ENCODE peak calls at places on chromosome 7, in seven cellular contexts. F, Q, O, W, P, X and T are unnamed samples.

GRCh38 chr7:149027560-149028345 is 552 bp downstream of the PDIA4 start:
- DNase-seq in F (no peak), Q (no peak), O (no peak), W (no peak), P (peak; percentile 9), X (no peak), T (no peak)

GRCh38 chr7:98557538-98558031 is 59.5 kb upstream of the NPTX2 start:
- DNase-seq in F (no peak), Q (no peak), O (no peak), W (peak; percentile 46), P (no peak), X (no peak), T (no peak)

GRCh38 chr7:140200102-140200989 is 23.6 kb upstream of the KDM7A start:
- DNase-seq in F (peak; percentile 92), Q (no peak), O (no peak), W (no peak), P (peak; percentile 8), X (no peak), T (no peak)

GRCh38 chr7:77265666-77266065 is 66.0 kb upstream of the FGL2 start:
- DNase-seq in F (no peak), Q (no peak), O (no peak), W (no peak), P (no peak), X (no peak), T (no peak)

GRCh38 chr7:33745934-33746333 is 159.4 kb upstream of the BMPER start:
- DNase-seq in F (no peak), Q (no peak), O (no peak), W (no peak), P (no peak), X (no peak), T (no peak)

GRCh38 chr7:133300097-133300496 is 47.2 kb downstream of the EXOC4 start:
- DNase-seq in F (no peak), Q (no peak), O (no peak), W (no peak), P (no peak), X (no peak), T (no peak)

GRCh38 chr7:50837965-50838364 is 55.3 kb upstream of the GRB10 start:
- DNase-seq in F (peak; percentile 63), Q (no peak), O (peak; percentile 35), W (no peak), P (peak; percentile 6), X (no peak), T (no peak)

GRCh38 chr7:75721426-75721825 is 17.3 kb downstream of the HIP1 start:
- DNase-seq in F (no peak), Q (no peak), O (no peak), W (no peak), P (no peak), X (no peak), T (no peak)

GRCh38 chr7:33886100-33886623 is 19.2 kb upstream of the BMPER start:
- DNase-seq in F (no peak), Q (no peak), O (no peak), W (no peak), P (peak; percentile 31), X (peak; percentile 87), T (no peak)

GRCh38 chr7:76191783-76192240 is 9.9 kb upstream of the SRRM3 start:
- DNase-seq in F (no peak), Q (no peak), O (no peak), W (no peak), P (peak; percentile 48), X (peak; percentile 93), T (no peak)

GRCh38 chr7:608954-609711 is 89.5 kb upstream of the PDGFA start:
- DNase-seq in F (no peak), Q (no peak), O (no peak), W (no peak), P (no peak), X (no peak), T (no peak)

GRCh38 chr7:21092923-21093702 is 306.4 kb upstream of the SP8 start:
- DNase-seq in F (no peak), Q (no peak), O (no peak), W (no peak), P (no peak), X (no peak), T (no peak)

GRCh38 chr7:100914879-100915442 is 19.3 kb upstream of the ACHE start:
- DNase-seq in F (no peak), Q (no peak), O (no peak), W (no peak), P (no peak), X (no peak), T (peak; percentile 73)

GRCh38 chr7:30469303-30469702 is 9.3 kb downstream of the NOD1 start:
- DNase-seq in F (peak; percentile 94), Q (no peak), O (peak; percentile 99), W (peak; percentile 92), P (peak; percentile 97), X (peak; percentile 96), T (no peak)
- TF ChIP-seq CTCF in F (no peak), Q (no peak), O (peak; percentile 66), W (peak; percentile 60), P (peak; percentile 63), X (peak; percentile 66), T (no peak)

DNA sequence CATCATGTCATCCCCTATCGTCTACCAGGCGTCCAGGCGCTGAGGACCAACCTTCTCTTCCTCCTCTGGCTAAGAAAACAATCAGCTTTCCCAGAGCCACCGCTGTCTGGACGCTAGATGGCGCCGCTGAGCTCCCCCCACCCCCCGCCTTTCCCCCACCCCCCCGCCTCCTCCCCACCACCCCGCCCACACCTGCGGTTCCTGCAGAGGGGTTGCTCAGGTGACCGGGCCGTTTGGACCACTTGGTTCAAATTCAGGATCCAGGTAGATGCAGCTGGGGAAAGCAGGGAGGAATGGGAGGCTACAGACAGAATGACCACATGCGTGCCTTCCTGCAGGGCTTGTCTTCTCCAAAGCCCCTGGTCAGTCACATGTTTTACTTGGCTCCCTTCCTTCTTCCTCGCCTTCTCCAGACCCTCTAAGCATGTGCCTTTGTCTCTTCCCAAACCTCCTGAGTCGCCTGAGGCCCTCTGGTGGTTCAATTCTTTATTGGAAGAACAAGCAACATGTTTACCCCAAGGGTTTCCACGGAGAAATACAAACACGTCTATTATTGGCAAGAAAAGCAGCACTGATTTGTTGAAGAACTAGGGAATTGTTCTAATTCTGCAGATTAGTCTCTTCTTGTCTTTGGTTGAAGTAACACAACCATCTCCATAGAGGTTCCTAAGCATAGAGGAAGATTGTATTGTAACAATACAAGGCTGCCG is 24.7 kb downstream of the AOC1 start:
- DNase-seq in F (no peak), Q (no peak), O (no peak), W (peak; percentile 74), P (peak; percentile 73), X (peak; percentile 95), T (no peak)
- TF ChIP-seq CTCF in F (no peak), Q (no peak), O (peak; percentile 52), W (peak; percentile 61), P (peak; percentile 65), X (peak; percentile 77), T (peak; percentile 53)

DNA sequence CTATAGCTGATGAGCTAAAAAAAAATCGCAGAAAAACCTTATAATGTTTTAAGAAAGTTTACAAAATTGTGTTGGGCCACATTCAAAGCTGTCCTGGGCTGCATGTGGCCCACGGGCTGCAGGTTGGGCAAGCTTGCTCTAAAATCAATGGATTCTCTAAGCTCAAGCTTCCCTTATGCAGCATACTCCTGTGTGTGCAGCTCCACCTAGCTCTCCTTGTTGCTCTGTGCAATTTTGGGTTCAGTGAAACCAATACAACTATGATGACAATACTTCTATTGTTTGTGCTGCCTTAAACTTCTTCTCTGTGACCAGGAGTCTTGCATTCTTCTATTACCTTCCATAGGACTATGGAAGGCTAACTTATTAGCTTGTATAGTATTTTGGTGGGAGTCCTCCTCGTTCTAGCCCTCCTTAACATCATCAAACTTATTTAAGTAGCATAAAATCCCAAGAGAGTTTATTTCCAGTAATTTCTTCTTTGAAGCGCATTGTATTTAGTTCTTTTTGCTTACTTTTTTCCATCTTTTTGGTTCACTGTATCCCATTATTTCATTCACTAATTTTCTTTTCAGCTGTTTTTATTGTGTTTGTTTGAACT is 170.9 kb upstream of the SMIM30 start:
- DNase-seq in F (no peak), Q (no peak), O (peak; percentile 37), W (no peak), P (peak; percentile 70), X (peak; percentile 57), T (no peak)
- TF ChIP-seq CTCF in F (no peak), Q (no peak), O (peak; percentile 86), W (peak; percentile 18), P (peak; percentile 79), X (peak; percentile 80), T (no peak)

GRCh38 chr7:11655163-11655562 is 176.8 kb downstream of the THSD7A start:
- DNase-seq in F (no peak), Q (no peak), O (no peak), W (no peak), P (no peak), X (no peak), T (no peak)

GRCh38 chr7:11650030-11650429 is 182.0 kb downstream of the THSD7A start:
- DNase-seq in F (no peak), Q (no peak), O (no peak), W (no peak), P (no peak), X (no peak), T (no peak)

GRCh38 chr7:11648980-11649379 is 183.0 kb downstream of the THSD7A start:
- DNase-seq in F (no peak), Q (no peak), O (no peak), W (no peak), P (no peak), X (no peak), T (no peak)

GRCh38 chr7:11648104-11648503 is 183.9 kb downstream of the THSD7A start:
- DNase-seq in F (no peak), Q (no peak), O (no peak), W (no peak), P (no peak), X (no peak), T (no peak)

DNA sequence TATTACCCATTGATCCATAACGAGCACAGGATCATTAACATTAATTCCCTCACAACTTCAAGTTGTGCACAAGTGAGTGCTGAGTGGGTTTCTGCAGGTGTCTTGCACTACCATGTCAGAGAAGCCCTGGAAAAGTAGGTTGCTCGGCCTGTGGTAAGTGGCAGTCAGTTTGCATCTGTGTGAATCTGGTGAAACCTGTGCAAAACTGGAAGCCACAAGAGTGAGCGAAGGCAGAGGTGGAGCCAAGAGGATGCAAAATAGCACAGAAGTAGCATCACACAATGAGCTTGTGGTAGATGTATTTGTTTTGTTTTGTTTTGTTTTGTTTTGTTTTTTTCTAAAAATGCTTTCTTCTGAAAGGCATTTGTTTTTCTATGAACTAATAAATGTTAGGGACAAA is 181.5 kb downstream of the THSD7A start:
- DNase-seq in F (no peak), Q (no peak), O (no peak), W (no peak), P (no peak), X (no peak), T (no peak)
- TF ChIP-seq CTCF in F (no peak), Q (no peak), O (no peak), W (no peak), P (no peak), X (no peak), T (no peak)